ENCODE peak calls at places on chromosome 3, in ten cellular contexts. T, C, M, S, V, J, P, N, O and W are unnamed samples.

GRCh38 chr3:160667452-160667851 is 9.5 kb upstream of the ARL14 start:
- DNase-seq in T (peak; percentile 81), C (no peak), M (no peak), S (no peak), V (no peak), J (no peak), P (no peak), N (no peak), O (peak; percentile 12), W (peak; percentile 73)

GRCh38 chr3:70916375-70917055 is 604.1 kb upstream of the MDFIC2 start:
- DNase-seq in T (peak; percentile 8), C (no peak), M (no peak), S (no peak), V (no peak), J (no peak), P (no peak), N (no peak), O (peak; percentile 4), W (peak; percentile 29)

GRCh38 chr3:186110975-186111974 is 2.4 kb upstream of the ETV5 start:
- DNase-seq in T (no peak), C (no peak), M (no peak), S (no peak), V (no peak), J (no peak), P (no peak), N (peak; percentile 38), O (no peak), W (no peak)

GRCh38 chr3:71978150-71978721 is 193.3 kb upstream of the PROK2 start:
- DNase-seq in T (no peak), C (no peak), M (no peak), S (no peak), V (no peak), J (no peak), P (no peak), N (no peak), O (no peak), W (no peak)

GRCh38 chr3:81998139-81998755 is 236.8 kb upstream of the GBE1 start:
- DNase-seq in T (peak; percentile 5), C (no peak), M (no peak), S (no peak), V (no peak), J (no peak), P (peak; percentile 29), N (no peak), O (peak; percentile 61), W (peak; percentile 16)

GRCh38 chr3:11930084-11930483 is 74.1 kb upstream of the SYN2 start:
- DNase-seq in T (no peak), C (no peak), M (no peak), S (peak; percentile 24), V (no peak), J (no peak), P (no peak), N (no peak), O (no peak), W (no peak)

GRCh38 chr3:170726976-170727661 is 141.2 kb upstream of the SLC7A14 start:
- DNase-seq in T (peak; percentile 94), C (no peak), M (no peak), S (no peak), V (no peak), J (no peak), P (peak; percentile 91), N (no peak), O (peak; percentile 91), W (peak; percentile 91)

GRCh38 chr3:151871639-151872468 is 1.6 kb upstream of the SUCNR1 start:
- DNase-seq in T (no peak), C (no peak), M (no peak), S (no peak), V (peak; percentile 84), J (peak; percentile 33), P (peak; percentile 43), N (no peak), O (peak; percentile 21), W (no peak)

GRCh38 chr3:32285910-32286309 is 47.4 kb downstream of the CMTM8 start:
- DNase-seq in T (no peak), C (no peak), M (no peak), S (no peak), V (no peak), J (no peak), P (no peak), N (no peak), O (no peak), W (no peak)

GRCh38 chr3:183287301-183287971 is 34.4 kb downstream of the B3GNT5 start:
- DNase-seq in T (peak; percentile 93), C (no peak), M (no peak), S (no peak), V (no peak), J (no peak), P (peak; percentile 98), N (no peak), O (peak; percentile 88), W (peak; percentile 11)

GRCh38 chr3:170418422-170419300 is at the start of gene CLDN11:
- DNase-seq in T (peak; percentile 75), C (no peak), M (peak; percentile 55), S (no peak), V (no peak), J (peak; percentile 91), P (no peak), N (peak; percentile 51), O (peak; percentile 25), W (peak; percentile 27)

GRCh38 chr3:17336291-17336690 is 406.1 kb downstream of the TBC1D5 start:
- DNase-seq in T (no peak), C (no peak), M (no peak), S (no peak), V (no peak), J (no peak), P (peak; percentile 13), N (no peak), O (peak; percentile 21), W (peak; percentile 52)

GRCh38 chr3:42189746-42190145 is 76.2 kb downstream of the CCK start:
- DNase-seq in T (no peak), C (no peak), M (no peak), S (no peak), V (no peak), J (no peak), P (no peak), N (no peak), O (no peak), W (peak; percentile 42)

GRCh38 chr3:78140866-78141658 is 1101.2 kb downstream of the ROBO2 start:
- DNase-seq in T (peak; percentile 76), C (no peak), M (no peak), S (no peak), V (no peak), J (no peak), P (peak; percentile 80), N (no peak), O (peak; percentile 32), W (peak; percentile 40)

GRCh38 chr3:50325497-50326181 is 2.4 kb downstream of the TUSC2 start:
- DNase-seq in T (no peak), C (no peak), M (no peak), S (peak; percentile 56), V (no peak), J (no peak), P (no peak), N (peak; percentile 25), O (no peak), W (no peak)

GRCh38 chr3:143307613-143308183 is 188.1 kb downstream of the CHST2 start:
- DNase-seq in T (peak; percentile 76), C (no peak), M (no peak), S (no peak), V (no peak), J (no peak), P (peak; percentile 81), N (peak; percentile 31), O (no peak), W (peak; percentile 56)

GRCh38 chr3:196179380-196180308 is 31.6 kb downstream of the ZDHHC19 start:
- DNase-seq in T (peak; percentile 77), C (no peak), M (peak; percentile 67), S (no peak), V (no peak), J (peak; percentile 86), P (peak; percentile 41), N (no peak), O (peak; percentile 45), W (peak; percentile 58)

GRCh38 chr3:189903562-189904250 is 217.0 kb downstream of the P3H2 start:
- DNase-seq in T (no peak), C (no peak), M (no peak), S (no peak), V (no peak), J (no peak), P (peak; percentile 55), N (no peak), O (no peak), W (no peak)

GRCh38 chr3:69541823-69542264 is 156.0 kb upstream of the FRMD4B start:
- DNase-seq in T (no peak), C (no peak), M (no peak), S (no peak), V (no peak), J (no peak), P (no peak), N (peak; percentile 45), O (no peak), W (no peak)

GRCh38 chr3:44996556-44996969 is 20.5 kb downstream of the EXOSC7 start:
- DNase-seq in T (no peak), C (no peak), M (no peak), S (no peak), V (no peak), J (no peak), P (no peak), N (no peak), O (no peak), W (no peak)

GRCh38 chr3:15339786-15340215 is 7.4 kb upstream of the SH3BP5 start:
- DNase-seq in T (peak; percentile 75), C (no peak), M (no peak), S (no peak), V (peak; percentile 57), J (no peak), P (peak; percentile 59), N (no peak), O (peak; percentile 58), W (peak; percentile 74)

GRCh38 chr3:158168996-158169573 is 59.2 kb downstream of the RSRC1 start:
- DNase-seq in T (peak; percentile 21), C (no peak), M (no peak), S (no peak), V (no peak), J (no peak), P (no peak), N (no peak), O (no peak), W (peak; percentile 10)

GRCh38 chr3:133857767-133858166 is 37.9 kb downstream of the RAB6B start:
- DNase-seq in T (no peak), C (no peak), M (no peak), S (no peak), V (peak; percentile 81), J (no peak), P (no peak), N (no peak), O (no peak), W (no peak)

GRCh38 chr3:18389108-18389733 is 35.9 kb downstream of the SATB1 start:
- DNase-seq in T (peak; percentile 5), C (no peak), M (peak; percentile 30), S (no peak), V (no peak), J (peak; percentile 8), P (peak; percentile 35), N (no peak), O (peak; percentile 71), W (peak; percentile 12)

GRCh38 chr3:151789853-151790463 is 24.0 kb upstream of the AADAC start:
- DNase-seq in T (no peak), C (no peak), M (no peak), S (no peak), V (no peak), J (no peak), P (no peak), N (no peak), O (peak; percentile 62), W (peak; percentile 25)

GRCh38 chr3:172859035-172859434 is 108.5 kb downstream of the ECT2 start:
- DNase-seq in T (peak; percentile 17), C (no peak), M (no peak), S (no peak), V (no peak), J (no peak), P (peak; percentile 26), N (no peak), O (no peak), W (peak; percentile 16)

GRCh38 chr3:57292159-57292894 is at the start of gene ASB14:
- DNase-seq in T (no peak), C (no peak), M (no peak), S (no peak), V (no peak), J (no peak), P (no peak), N (no peak), O (no peak), W (no peak)

GRCh38 chr3:15781637-15782402 is 16.0 kb downstream of the ANKRD28 start:
- DNase-seq in T (no peak), C (no peak), M (no peak), S (no peak), V (no peak), J (no peak), P (no peak), N (no peak), O (peak; percentile 43), W (peak; percentile 22)